ENCODE peak calls at places on chromosomes 13 and 19, in four cellular contexts. One of them, this sample, is unnamed.

GRCh38 chr19:35122687-35123551 is 7.3 kb downstream of the FXYD3 start:
- DNase-seq in HepG2: no peak
- DNase-seq in GM12878: no peak
- DNase-seq in K562: no peak
- DNase-seq in this sample: no peak

GRCh38 chr19:9086761-9087160 is at the start of gene OR1M1:
- DNase-seq in HepG2: no peak
- DNase-seq in GM12878: no peak
- DNase-seq in K562: no peak
- DNase-seq in this sample: no peak

GRCh38 chr13:101307181-101307701 is 109.1 kb downstream of the NALCN start:
- DNase-seq in HepG2: no peak
- DNase-seq in GM12878: no peak
- DNase-seq in K562: no peak
- DNase-seq in this sample: no peak

GRCh38 chr13:32905063-32905863 is 111.0 kb upstream of the KL start:
- DNase-seq in HepG2: no peak
- DNase-seq in GM12878: peak; percentile 78
- DNase-seq in K562: no peak
- DNase-seq in this sample: no peak

GRCh38 chr19:41426116-41426841 is 895 bp downstream of the B3GNT8 start:
- DNase-seq in HepG2: no peak
- DNase-seq in GM12878: no peak
- DNase-seq in K562: no peak
- DNase-seq in this sample: no peak

GRCh38 chr19:55179570-55180484 is at the start of gene SYT5:
- DNase-seq in HepG2: no peak
- DNase-seq in GM12878: no peak
- DNase-seq in K562: peak; percentile 88
- DNase-seq in this sample: peak; percentile 90

GRCh38 chr13:97948041-97948440 is 5.4 kb upstream of the IPO5 start:
- DNase-seq in HepG2: no peak
- DNase-seq in GM12878: no peak
- DNase-seq in K562: no peak
- DNase-seq in this sample: no peak

GRCh38 chr19:37095859-37096258 is 17.6 kb downstream of the ZNF420 start:
- DNase-seq in HepG2: no peak
- DNase-seq in GM12878: no peak
- DNase-seq in K562: no peak
- DNase-seq in this sample: no peak

GRCh38 chr13:66210677-66211076 is 1019.5 kb downstream of the PCDH9 start:
- DNase-seq in HepG2: no peak
- DNase-seq in GM12878: no peak
- DNase-seq in K562: no peak
- DNase-seq in this sample: no peak

GRCh38 chr13:33195693-33196464 is 89.7 kb downstream of the STARD13 start:
- DNase-seq in HepG2: no peak
- DNase-seq in GM12878: no peak
- DNase-seq in K562: no peak
- DNase-seq in this sample: no peak

GRCh38 chr19:20923077-20923871 is at the start of gene ZNF85:
- DNase-seq in HepG2: peak; percentile 78
- DNase-seq in GM12878: peak; percentile 84
- DNase-seq in K562: peak; percentile 27
- DNase-seq in this sample: peak; percentile 88

GRCh38 chr13:54536112-54536511 is 1507.5 kb downstream of the OLFM4 start:
- DNase-seq in HepG2: no peak
- DNase-seq in GM12878: no peak
- DNase-seq in K562: no peak
- DNase-seq in this sample: no peak
- TF ChIP-seq CBX5 in HepG2: no peak
- TF ChIP-seq CBX5 in GM12878: no peak
- TF ChIP-seq CBX5 in K562: no peak
- TF ChIP-seq CBX5 in this sample: no peak

GRCh38 chr13:84983321-84983720 is 815.9 kb downstream of the SLITRK6 start:
- DNase-seq in HepG2: no peak
- DNase-seq in GM12878: no peak
- DNase-seq in K562: no peak
- DNase-seq in this sample: no peak
- H3K9ac ChIP-seq in HepG2: no peak overlapping the region
- H3K9ac ChIP-seq in GM12878: no peak overlapping the region
- H3K9ac ChIP-seq in K562: no peak overlapping the region
- H3K9ac ChIP-seq in this sample: no peak overlapping the region

DNA sequence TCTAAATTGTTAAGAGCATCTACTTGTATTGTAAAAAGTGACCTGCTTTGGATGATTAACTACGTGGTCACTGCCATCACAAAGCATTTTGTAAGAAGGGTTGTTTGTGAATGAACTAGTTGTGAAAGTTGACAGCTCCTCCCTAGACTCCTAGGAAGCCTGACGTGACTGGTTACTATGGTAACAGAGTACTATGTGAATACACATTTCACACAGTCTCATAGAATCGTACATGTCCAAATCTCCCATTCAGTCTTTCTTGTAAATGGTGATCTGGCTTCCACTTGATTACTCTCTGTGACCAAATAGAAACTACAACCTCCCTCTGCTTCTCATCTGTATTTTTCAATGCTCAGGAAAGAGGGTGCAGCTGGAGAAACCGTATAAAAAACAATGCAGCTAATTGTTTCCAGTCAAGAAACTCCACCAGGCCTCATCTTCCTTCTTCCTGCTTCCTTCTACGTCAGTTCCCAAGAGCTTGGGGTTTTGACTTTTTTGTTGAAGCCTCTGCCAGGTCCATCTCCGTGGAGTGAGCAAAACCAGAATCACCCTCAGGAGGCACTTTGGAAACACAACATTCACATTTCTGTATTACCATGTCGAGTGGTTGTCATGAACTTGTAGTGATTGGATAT is 83.4 kb downstream of the GPC6 start:
- DNase-seq in HepG2: peak; percentile 5
- DNase-seq in GM12878: no peak
- DNase-seq in K562: no peak
- DNase-seq in this sample: no peak
- TF ChIP-seq CBX5 in HepG2: no peak
- TF ChIP-seq CBX5 in GM12878: no peak
- TF ChIP-seq CBX5 in K562: no peak
- TF ChIP-seq CBX5 in this sample: no peak

DNA sequence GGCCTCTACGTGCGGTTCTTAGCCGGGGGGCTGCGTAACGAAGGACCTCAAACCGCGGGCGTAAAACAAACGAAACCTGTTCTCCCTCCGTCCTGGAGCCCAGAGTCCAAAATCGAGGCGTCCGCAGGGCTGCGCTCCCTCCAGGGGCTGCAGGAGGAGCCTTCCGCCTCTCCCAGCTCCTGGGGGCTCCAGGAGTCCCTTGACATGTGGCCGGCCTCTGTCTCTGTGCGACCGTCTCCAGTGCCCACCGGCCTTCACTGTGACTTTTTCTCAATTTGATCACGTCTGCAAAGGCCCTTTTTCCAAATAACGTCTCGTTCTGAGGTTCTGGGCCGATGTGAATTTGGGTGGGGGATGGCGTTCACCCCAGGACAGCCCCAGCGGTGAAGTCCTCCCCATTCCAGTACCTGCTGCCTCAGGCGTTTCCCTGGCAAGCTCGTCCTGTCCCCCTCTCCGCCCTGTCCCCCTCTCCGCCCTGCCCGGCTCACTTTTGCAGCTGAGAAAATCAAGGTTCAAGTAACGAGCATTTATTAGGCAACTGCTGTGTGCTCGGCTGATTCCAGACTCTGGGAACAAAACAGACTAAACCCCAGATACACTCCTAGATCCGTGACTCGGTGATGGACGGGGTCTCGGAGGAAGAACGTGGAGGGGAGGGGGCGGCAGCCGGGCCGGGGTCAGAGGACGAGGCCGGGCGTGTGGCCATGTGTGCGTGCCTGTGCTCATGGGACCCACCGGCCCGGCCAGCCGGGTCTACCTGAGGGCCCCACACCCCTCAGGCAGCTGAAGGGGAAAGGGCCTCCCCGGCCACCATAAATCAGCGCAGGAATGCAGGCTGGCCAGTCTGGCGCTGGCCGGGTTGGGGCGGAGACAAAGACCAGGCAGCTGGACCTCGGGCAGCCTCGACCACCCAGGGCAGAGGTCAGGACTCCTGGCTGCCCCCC is 28.1 kb upstream of the WDR18 start:
- DNase-seq in HepG2: no peak
- DNase-seq in GM12878: no peak
- DNase-seq in K562: no peak
- DNase-seq in this sample: no peak
- H3K9ac ChIP-seq in HepG2: peak overlapping the region; percentile 22
- H3K9ac ChIP-seq in GM12878: no peak overlapping the region
- H3K9ac ChIP-seq in K562: peak overlapping the region; percentile 76
- H3K9ac ChIP-seq in this sample: no peak overlapping the region

GRCh38 chr13:99278199-99278598 is 20.0 kb upstream of the GPR18 start:
- DNase-seq in HepG2: no peak
- DNase-seq in GM12878: no peak
- DNase-seq in K562: no peak
- DNase-seq in this sample: no peak

GRCh38 chr13:99278843-99279242 is 20.7 kb upstream of the GPR18 start:
- DNase-seq in HepG2: no peak
- DNase-seq in GM12878: no peak
- DNase-seq in K562: no peak
- DNase-seq in this sample: no peak

GRCh38 chr13:99281811-99282263 is 23.7 kb upstream of the GPR18 start:
- DNase-seq in HepG2: no peak
- DNase-seq in GM12878: no peak
- DNase-seq in K562: no peak
- DNase-seq in this sample: no peak

GRCh38 chr13:99282264-99283231 is 24.4 kb upstream of the GPR18 start:
- DNase-seq in HepG2: no peak
- DNase-seq in GM12878: no peak
- DNase-seq in K562: no peak
- DNase-seq in this sample: no peak

DNA sequence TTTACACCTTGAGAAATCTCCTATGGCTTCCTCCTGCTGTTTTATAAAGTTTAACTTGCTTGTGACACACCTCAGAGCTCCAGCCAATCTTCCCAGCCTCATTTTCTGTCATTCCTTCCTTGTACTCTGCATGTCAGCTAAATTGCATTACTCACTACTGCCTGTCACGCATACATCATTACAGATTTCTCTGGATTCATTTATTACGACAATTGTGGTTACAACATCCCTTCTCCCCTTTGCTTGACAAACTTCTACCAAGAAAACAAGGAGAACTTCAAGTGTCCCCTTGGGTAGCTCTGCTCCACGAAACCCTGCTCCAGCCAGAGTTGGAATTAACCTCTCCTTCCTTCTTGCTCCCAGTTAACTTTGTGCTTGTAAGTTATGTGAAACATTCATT is 22.0 kb upstream of the GPR18 start:
- DNase-seq in HepG2: no peak
- DNase-seq in GM12878: no peak
- DNase-seq in K562: no peak
- DNase-seq in this sample: no peak
- TF ChIP-seq CBX5 in HepG2: no peak
- TF ChIP-seq CBX5 in GM12878: no peak
- TF ChIP-seq CBX5 in K562: no peak
- TF ChIP-seq CBX5 in this sample: no peak

DNA sequence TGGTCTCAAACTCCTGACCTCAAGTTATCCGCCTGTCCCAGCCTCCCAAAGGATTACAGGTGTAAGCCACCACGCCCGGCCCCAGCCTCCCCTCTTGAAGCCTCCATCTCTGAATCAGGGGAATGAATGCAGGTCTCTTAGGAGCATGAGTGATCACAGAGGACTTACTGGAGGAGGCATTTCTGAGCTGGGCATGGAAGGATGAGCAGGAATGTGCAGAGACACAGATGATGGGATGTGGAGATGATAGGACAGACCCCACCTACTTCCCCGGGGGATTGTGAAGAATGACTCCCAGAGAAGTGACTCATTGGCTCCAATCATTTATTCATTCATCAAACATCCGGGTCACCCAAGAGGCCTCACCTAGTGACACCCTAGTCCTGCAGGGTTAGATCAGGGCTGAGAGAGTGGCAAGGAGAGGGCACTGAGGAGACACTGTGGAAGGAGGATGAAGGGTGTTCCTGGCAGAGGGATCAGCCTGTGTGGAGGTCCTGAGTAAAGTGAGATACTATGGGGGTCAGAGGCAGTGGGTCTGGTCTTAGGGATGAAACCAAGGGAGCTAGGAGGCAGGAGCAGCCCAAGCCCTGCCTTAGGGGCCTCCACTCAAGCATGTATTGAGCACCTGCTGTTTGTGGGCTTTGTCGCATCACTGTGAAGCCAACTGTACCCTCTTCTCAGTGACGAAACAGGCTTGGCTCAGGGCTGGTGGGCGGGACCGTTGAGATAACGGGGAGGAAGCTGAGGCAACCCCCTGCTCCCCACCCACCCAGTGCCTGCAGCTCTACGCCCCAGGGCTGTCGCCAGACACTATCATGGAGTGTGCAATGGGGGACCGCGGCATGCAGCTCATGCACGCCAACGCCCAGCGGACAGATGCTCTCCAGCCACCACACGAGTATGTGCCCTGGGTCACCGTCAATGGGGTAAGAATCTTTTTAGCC is 3.0 kb downstream of the IFI30 start:
- DNase-seq in HepG2: no peak
- DNase-seq in GM12878: no peak
- DNase-seq in K562: no peak
- DNase-seq in this sample: no peak
- H3K9ac ChIP-seq in HepG2: no peak overlapping the region
- H3K9ac ChIP-seq in GM12878: peak overlapping the region; percentile 43
- H3K9ac ChIP-seq in K562: peak overlapping the region; percentile 67
- H3K9ac ChIP-seq in this sample: no peak overlapping the region

DNA sequence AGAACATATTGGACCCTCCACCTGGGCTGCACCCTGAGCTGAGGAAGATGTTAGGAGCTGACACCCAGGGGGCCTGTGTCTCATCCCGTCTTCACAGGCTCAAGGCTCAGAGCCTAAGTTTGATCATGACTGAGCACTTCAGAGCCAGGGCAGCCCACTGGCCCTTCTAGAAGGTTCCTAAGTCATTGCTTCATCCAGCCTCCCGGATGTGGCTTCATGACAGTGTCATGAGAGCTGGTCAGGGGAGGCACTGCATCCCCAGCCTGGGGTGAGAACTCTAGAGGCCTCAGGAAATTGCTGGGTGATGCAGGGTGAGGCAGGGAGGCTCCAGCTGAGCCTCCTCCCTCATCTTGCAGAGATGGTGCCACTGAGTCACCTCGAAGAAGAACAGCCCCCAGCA is 24.9 kb upstream of the PIK3R2 start:
- DNase-seq in HepG2: no peak
- DNase-seq in GM12878: no peak
- DNase-seq in K562: no peak
- DNase-seq in this sample: no peak
- TF ChIP-seq CBX5 in HepG2: no peak
- TF ChIP-seq CBX5 in GM12878: no peak
- TF ChIP-seq CBX5 in K562: no peak
- TF ChIP-seq CBX5 in this sample: no peak

DNA sequence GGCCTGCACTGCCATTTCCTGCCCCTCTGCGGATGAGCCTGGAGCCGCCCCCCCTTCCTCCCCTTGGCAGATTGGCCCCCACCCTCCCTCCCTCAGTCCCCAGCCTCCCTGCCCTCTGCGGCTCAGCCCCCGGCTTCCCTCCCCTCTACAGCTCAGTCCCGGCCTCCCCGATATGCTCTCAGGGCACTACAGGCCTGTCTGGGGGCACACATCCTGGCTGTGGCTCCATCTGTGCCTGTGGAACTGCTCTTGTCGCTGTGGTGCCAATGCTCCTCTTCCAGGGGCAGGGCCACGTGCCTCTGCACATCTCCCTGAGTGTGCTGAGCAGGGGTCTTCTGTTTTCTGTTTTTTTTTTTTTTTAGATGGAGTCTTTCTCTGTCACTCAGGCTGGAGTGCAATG is 39.0 kb downstream of the ADPRHL1 start:
- DNase-seq in HepG2: no peak
- DNase-seq in GM12878: no peak
- DNase-seq in K562: no peak
- DNase-seq in this sample: no peak
- H3K9ac ChIP-seq in HepG2: no peak overlapping the region
- H3K9ac ChIP-seq in GM12878: no peak overlapping the region
- H3K9ac ChIP-seq in K562: no peak overlapping the region
- H3K9ac ChIP-seq in this sample: no peak overlapping the region

GRCh38 chr13:36288794-36289391 is 8.7 kb downstream of the CCDC169 start:
- DNase-seq in HepG2: no peak
- DNase-seq in GM12878: no peak
- DNase-seq in K562: no peak
- DNase-seq in this sample: no peak
- TF ChIP-seq CBX5 in HepG2: no peak
- TF ChIP-seq CBX5 in GM12878: no peak
- TF ChIP-seq CBX5 in K562: no peak
- TF ChIP-seq CBX5 in this sample: no peak